ENCODE peak calls at places on chromosomes 2 and 18, in eight cellular contexts. U, J, L, W, F, H, G and E are unnamed samples.

GRCh38 chr18:28189400-28190239 is 12.7 kb upstream of the CDH2 start:
- DNase-seq in U (no peak), J (peak), L (peak), W (no peak), F (peak), H (peak), G (peak), E (peak)

GRCh38 chr2:9638532-9638931 is 7.7 kb upstream of the YWHAQ start:
- DNase-seq in U (peak), J (peak), L (peak), W (no peak), F (peak), H (peak), G (no peak), E (no peak)

GRCh38 chr18:24270358-24270936 is 127.2 kb downstream of the OSBPL1A start:
- DNase-seq in U (no peak), J (no peak), L (no peak), W (no peak), F (no peak), H (no peak), G (no peak), E (no peak)

GRCh38 chr2:10161206-10161931 is 38.8 kb downstream of the RRM2 start:
- DNase-seq in U (no peak), J (no peak), L (no peak), W (no peak), F (no peak), H (no peak), G (no peak), E (no peak)

GRCh38 chr2:60707750-60708371 is 48.2 kb upstream of the PAPOLG start:
- DNase-seq in U (peak), J (no peak), L (peak), W (peak), F (peak), H (peak), G (no peak), E (peak)

GRCh38 chr18:63511285-63511684 is 30.9 kb upstream of the SERPINB12 start:
- DNase-seq in U (peak), J (no peak), L (no peak), W (peak), F (peak), H (peak), G (peak), E (no peak)

GRCh38 chr2:229392214-229392613 is 121.1 kb upstream of the PID1 start:
- DNase-seq in U (no peak), J (no peak), L (no peak), W (no peak), F (peak), H (peak), G (no peak), E (no peak)

GRCh38 chr2:32864761-32865160 is 82.0 kb upstream of the LTBP1 start:
- DNase-seq in U (no peak), J (no peak), L (no peak), W (no peak), F (peak), H (peak), G (no peak), E (no peak)

GRCh38 chr2:196383799-196384198 is 212.4 kb upstream of the STK17B start:
- DNase-seq in U (no peak), J (no peak), L (no peak), W (no peak), F (no peak), H (no peak), G (no peak), E (no peak)

GRCh38 chr2:79713131-79713785 is 200.4 kb downstream of the CTNNA2 start:
- DNase-seq in U (no peak), J (no peak), L (no peak), W (no peak), F (no peak), H (peak), G (no peak), E (no peak)

GRCh38 chr2:190119257-190119656 is 56.7 kb upstream of the MSTN start:
- DNase-seq in U (no peak), J (no peak), L (no peak), W (peak), F (no peak), H (no peak), G (peak), E (no peak)

GRCh38 chr18:7467708-7468466 is 99.2 kb upstream of the PTPRM start:
- DNase-seq in U (no peak), J (no peak), L (peak), W (no peak), F (no peak), H (no peak), G (no peak), E (no peak)

GRCh38 chr2:24329700-24330099 is 30.6 kb downstream of the ITSN2 start:
- DNase-seq in U (no peak), J (no peak), L (no peak), W (peak), F (no peak), H (no peak), G (no peak), E (peak)

GRCh38 chr2:74834806-74835755 is 1.2 kb downstream of the HK2 start:
- DNase-seq in U (peak), J (peak), L (peak), W (peak), F (peak), H (peak), G (peak), E (peak)

GRCh38 chr2:101753720-101754490 is 56.4 kb downstream of the MAP4K4 start:
- DNase-seq in U (no peak), J (no peak), L (no peak), W (no peak), F (no peak), H (no peak), G (no peak), E (peak)

GRCh38 chr2:147182260-147182659 is 662.6 kb upstream of the ACVR2A start:
- DNase-seq in U (no peak), J (peak), L (no peak), W (no peak), F (no peak), H (no peak), G (no peak), E (no peak)

GRCh38 chr2:127425540-127426490 is 7.6 kb downstream of the PROC start:
- DNase-seq in U (no peak), J (no peak), L (no peak), W (no peak), F (no peak), H (no peak), G (no peak), E (no peak)

GRCh38 chr2:240389302-240389805 is 46.1 kb upstream of the GPC1 start:
- DNase-seq in U (no peak), J (no peak), L (no peak), W (no peak), F (no peak), H (no peak), G (no peak), E (no peak)

GRCh38 chr2:118112771-118113334 is 24.6 kb downstream of the INSIG2 start:
- DNase-seq in U (peak), J (no peak), L (no peak), W (no peak), F (peak), H (peak), G (no peak), E (no peak)

GRCh38 chr2:208320686-208321085 is 54.6 kb downstream of the PIKFYVE start:
- DNase-seq in U (no peak), J (no peak), L (no peak), W (peak), F (no peak), H (peak), G (no peak), E (peak)

GRCh38 chr2:23620841-23621341 is 235.9 kb downstream of the KLHL29 start:
- DNase-seq in U (no peak), J (no peak), L (no peak), W (no peak), F (no peak), H (peak), G (no peak), E (no peak)

GRCh38 chr18:67217551-67218166 is 298.9 kb downstream of the DSEL start:
- DNase-seq in U (peak), J (peak), L (peak), W (peak), F (peak), H (peak), G (peak), E (peak)

GRCh38 chr18:54807303-54807702 is 21.0 kb upstream of the RAB27B start:
- DNase-seq in U (no peak), J (no peak), L (no peak), W (no peak), F (no peak), H (no peak), G (no peak), E (no peak)

GRCh38 chr2:84497285-84497684 is 19.0 kb upstream of the DNAH6 start:
- DNase-seq in U (no peak), J (no peak), L (no peak), W (no peak), F (no peak), H (no peak), G (no peak), E (no peak)

GRCh38 chr2:8551622-8552074 is 130.2 kb upstream of the ID2 start:
- DNase-seq in U (no peak), J (peak), L (no peak), W (no peak), F (no peak), H (no peak), G (no peak), E (peak)

GRCh38 chr2:19127616-19128015 is 230.8 kb downstream of the OSR1 start:
- DNase-seq in U (no peak), J (no peak), L (no peak), W (no peak), F (no peak), H (no peak), G (no peak), E (no peak)

GRCh38 chr2:128285329-128285931 is 33.2 kb downstream of the HS6ST1 start:
- DNase-seq in U (no peak), J (no peak), L (no peak), W (no peak), F (no peak), H (no peak), G (no peak), E (no peak)

GRCh38 chr2:174334781-174335604 is at the start of gene SP9:
- DNase-seq in U (peak), J (no peak), L (peak), W (peak), F (peak), H (peak), G (peak), E (peak)

GRCh38 chr2:165161510-165161909 is 42.3 kb downstream of the SCN3A start:
- DNase-seq in U (no peak), J (no peak), L (no peak), W (no peak), F (peak), H (peak), G (no peak), E (no peak)

GRCh38 chr18:3869848-3870247 is 419.9 kb downstream of the TGIF1 start:
- DNase-seq in U (peak), J (no peak), L (no peak), W (no peak), F (peak), H (peak), G (no peak), E (no peak)

GRCh38 chr2:25664531-25665307 is 8.7 kb downstream of the DTNB start:
- DNase-seq in U (peak), J (peak), L (peak), W (peak), F (peak), H (peak), G (peak), E (peak)

GRCh38 chr2:153935511-153935910 is 63.8 kb downstream of the GALNT13 start:
- DNase-seq in U (no peak), J (no peak), L (no peak), W (no peak), F (no peak), H (no peak), G (no peak), E (no peak)

GRCh38 chr2:72851333-72851732 is 25.5 kb upstream of the EXOC6B start:
- DNase-seq in U (no peak), J (no peak), L (no peak), W (no peak), F (no peak), H (no peak), G (no peak), E (no peak)

GRCh38 chr18:37322497-37323035 is 243.0 kb downstream of the CELF4 start:
- DNase-seq in U (peak), J (peak), L (peak), W (peak), F (peak), H (peak), G (peak), E (peak)

GRCh38 chr18:79952996-79953559 is 1.6 kb upstream of the SLC66A2 start:
- DNase-seq in U (no peak), J (peak), L (no peak), W (no peak), F (no peak), H (no peak), G (no peak), E (no peak)

GRCh38 chr18:79950440-79951341 is 762 bp downstream of the SLC66A2 start:
- DNase-seq in U (peak), J (peak), L (peak), W (peak), F (no peak), H (peak), G (peak), E (peak)

GRCh38 chr18:79949571-79950439 is 1.6 kb downstream of the SLC66A2 start:
- DNase-seq in U (no peak), J (peak), L (no peak), W (peak), F (no peak), H (no peak), G (no peak), E (peak)

GRCh38 chr18:79952457-79952995 is 1.1 kb upstream of the SLC66A2 start:
- DNase-seq in U (no peak), J (peak), L (no peak), W (no peak), F (no peak), H (no peak), G (no peak), E (no peak)

GRCh38 chr18:79951545-79952456 is at the start of gene SLC66A2:
- DNase-seq in U (peak), J (peak), L (peak), W (peak), F (peak), H (peak), G (peak), E (peak)
- TF ChIP-seq CTCF in U (no peak), J (no peak), L (no peak), W (no peak), F (no peak), H (no peak), G (no peak), E (no peak)

GRCh38 chr2:42953216-42953615 is 160.8 kb upstream of the HAAO start:
- DNase-seq in U (no peak), J (no peak), L (no peak), W (no peak), F (no peak), H (no peak), G (no peak), E (no peak)

GRCh38 chr2:42957109-42958035 is 165.0 kb upstream of the HAAO start:
- DNase-seq in U (no peak), J (no peak), L (no peak), W (no peak), F (no peak), H (peak), G (no peak), E (no peak)

GRCh38 chr2:42958036-42958370 is 165.6 kb upstream of the HAAO start:
- DNase-seq in U (no peak), J (no peak), L (no peak), W (no peak), F (no peak), H (no peak), G (no peak), E (no peak)

GRCh38 chr2:42951263-42951938 is 159.0 kb upstream of the HAAO start:
- DNase-seq in U (no peak), J (no peak), L (no peak), W (no peak), F (no peak), H (no peak), G (no peak), E (no peak)

GRCh38 chr2:42954227-42954962 is 162.0 kb upstream of the HAAO start:
- DNase-seq in U (no peak), J (no peak), L (no peak), W (no peak), F (no peak), H (peak), G (no peak), E (no peak)
- TF ChIP-seq CTCF in U (no peak), J (no peak), L (no peak), W (no peak), F (no peak), H (peak), G (no peak), E (no peak)

DNA sequence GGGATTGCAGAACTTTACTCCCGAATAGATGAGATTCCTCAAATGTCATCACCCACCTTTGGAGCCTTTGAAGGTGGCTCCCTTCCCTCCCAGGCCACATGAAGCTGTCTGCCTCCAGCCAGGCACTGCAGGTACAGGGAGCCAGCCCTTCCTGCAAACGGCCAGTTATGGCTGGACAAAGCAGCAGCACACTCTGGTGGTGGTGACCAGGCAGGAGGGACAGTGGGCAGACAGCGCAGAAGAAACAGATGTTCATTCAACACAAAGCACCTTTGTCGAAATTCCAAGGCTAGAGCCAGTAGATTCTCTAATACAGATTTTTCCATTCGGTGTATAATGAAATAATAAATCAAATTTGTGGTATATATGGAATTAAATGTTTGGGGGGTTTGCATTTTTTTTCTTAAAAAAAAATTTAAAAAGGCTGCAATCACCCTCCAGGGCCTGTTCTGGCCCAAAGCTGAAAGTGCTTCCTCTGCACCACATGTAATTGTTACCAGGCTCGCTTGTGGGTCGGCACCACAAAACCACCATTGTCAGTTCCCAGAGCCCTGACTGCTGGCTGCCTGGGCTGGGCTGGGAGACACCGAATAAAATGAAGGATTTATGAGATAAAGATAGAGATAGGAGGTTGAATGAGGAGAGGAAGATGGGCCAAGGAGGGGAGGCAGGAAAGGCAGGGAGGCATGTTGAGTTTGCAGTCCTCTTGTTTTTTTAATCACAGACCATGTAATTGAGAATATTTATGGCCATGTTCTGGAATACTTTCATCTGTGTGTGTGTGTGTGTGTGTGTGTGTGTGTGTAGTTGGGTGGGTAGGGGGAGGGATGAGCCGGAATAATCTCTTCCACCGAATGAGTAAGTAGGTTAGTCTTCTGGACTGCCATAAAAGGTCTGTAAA is 14.5 kb downstream of the NRP2 start:
- DNase-seq in U (no peak), J (no peak), L (no peak), W (no peak), F (no peak), H (peak), G (peak), E (no peak)
- TF ChIP-seq CTCF in U (peak), J (no peak), L (no peak), W (no peak), F (peak), H (peak), G (no peak), E (no peak)

GRCh38 chr2:232369126-232369955 is 9.2 kb upstream of the ALPP start:
- DNase-seq in U (no peak), J (no peak), L (no peak), W (no peak), F (no peak), H (no peak), G (no peak), E (no peak)

GRCh38 chr2:232368311-232368731 is 10.2 kb upstream of the ALPP start:
- DNase-seq in U (peak), J (no peak), L (no peak), W (no peak), F (peak), H (peak), G (no peak), E (no peak)

GRCh38 chr2:232365621-232366321 is 12.8 kb upstream of the ALPP start:
- DNase-seq in U (peak), J (no peak), L (peak), W (no peak), F (no peak), H (peak), G (peak), E (no peak)

GRCh38 chr2:232367016-232367415 is 11.5 kb upstream of the ALPP start:
- DNase-seq in U (no peak), J (no peak), L (no peak), W (no peak), F (no peak), H (no peak), G (no peak), E (no peak)

DNA sequence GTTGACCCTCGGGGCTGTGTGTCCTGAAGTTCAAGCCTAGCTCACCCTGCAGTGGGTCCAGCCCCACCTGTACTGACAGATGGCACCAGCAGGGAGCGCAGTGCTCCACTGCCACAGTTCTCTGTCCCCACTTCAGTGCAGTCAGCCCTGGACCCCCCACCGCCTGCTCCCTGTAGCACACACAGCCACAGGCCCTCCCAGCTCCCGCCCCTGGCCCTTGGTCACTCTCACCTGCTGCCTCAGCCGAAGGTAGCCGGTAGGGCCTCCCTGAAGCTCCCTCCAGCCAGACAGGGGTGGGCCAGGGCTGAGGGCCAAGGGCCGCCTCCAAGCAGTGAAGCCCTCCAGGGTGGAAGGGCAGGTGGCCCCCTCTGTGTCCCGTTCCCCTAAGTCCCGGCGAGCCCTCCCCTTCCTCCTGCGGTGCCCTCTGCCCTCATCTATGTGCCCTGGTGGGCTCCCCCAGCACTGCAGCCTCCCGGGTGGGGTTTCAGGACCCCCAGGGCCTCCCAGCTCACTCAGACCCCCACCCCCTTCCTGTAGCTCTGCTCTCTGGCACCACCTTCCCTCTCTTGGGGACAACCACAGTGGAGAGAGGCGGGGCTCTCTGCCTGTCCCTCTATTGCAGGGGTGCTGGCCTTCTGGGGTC is 10.8 kb upstream of the ALPP start:
- DNase-seq in U (no peak), J (no peak), L (peak), W (no peak), F (no peak), H (no peak), G (peak), E (no peak)
- TF ChIP-seq CTCF in U (peak), J (no peak), L (peak), W (no peak), F (no peak), H (peak), G (peak), E (no peak)

DNA sequence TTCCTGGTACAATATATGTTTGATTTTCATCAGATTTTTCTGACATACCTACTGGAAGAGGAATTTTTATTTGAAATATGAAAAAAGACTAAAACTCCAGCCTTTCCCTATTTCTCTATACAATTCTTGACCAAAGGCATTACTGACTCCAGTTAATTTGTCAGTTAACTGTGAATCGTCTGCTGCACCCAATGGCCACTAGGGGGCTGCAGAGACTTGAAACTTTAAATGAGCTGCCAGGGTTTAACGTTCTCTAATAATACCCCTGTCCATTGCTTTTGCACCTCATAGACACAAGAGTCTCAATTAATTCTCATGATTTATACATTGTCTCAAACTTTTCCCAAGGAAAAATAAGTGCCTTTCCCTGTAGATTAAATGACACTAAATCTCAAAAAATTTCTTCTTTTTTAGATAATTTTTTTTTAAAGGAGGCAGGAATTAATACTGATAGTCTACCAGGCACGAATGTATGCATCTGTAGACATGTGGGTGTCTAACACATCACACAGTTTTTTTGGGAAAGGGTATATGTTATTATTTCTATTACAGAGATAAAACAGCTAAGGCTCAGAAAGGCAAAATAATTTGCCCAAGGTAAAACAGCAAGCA is 1.8 kb upstream of the ALK start:
- DNase-seq in U (peak), J (peak), L (peak), W (peak), F (peak), H (peak), G (peak), E (peak)
- TF ChIP-seq CTCF in U (peak), J (peak), L (peak), W (peak), F (peak), H (peak), G (peak), E (peak)